ENCODE peak calls at places on chromosomes 7 and 10, in eight cellular contexts. M, J, F, A, C, Q, V and B are unnamed samples.
A peak's percentile ranks its signal among the peaks of the same experiment; 100 is the strongest.

GRCh38 chr7:91270372-91270771 is 6.1 kb downstream of the FZD1 start:
- DNase-seq in M (no peak), J (no peak), F (no peak), A (peak; percentile 24), C (no peak), Q (no peak), V (no peak), B (no peak)

GRCh38 chr7:152887191-152887590 is 127.6 kb downstream of the ACTR3B start:
- DNase-seq in M (no peak), J (no peak), F (no peak), A (no peak), C (no peak), Q (no peak), V (no peak), B (no peak)

GRCh38 chr7:37916017-37916672 is 472 bp downstream of the SFRP4 start:
- DNase-seq in M (no peak), J (no peak), F (no peak), A (peak; percentile 19), C (no peak), Q (peak; percentile 9), V (peak; percentile 41), B (peak; percentile 19)

GRCh38 chr7:28975987-28976386 is 17.9 kb upstream of the TRIL start:
- DNase-seq in M (no peak), J (no peak), F (no peak), A (no peak), C (no peak), Q (no peak), V (no peak), B (no peak)

GRCh38 chr10:100654835-100655759 is 90.3 kb upstream of the PAX2 start:
- DNase-seq in M (no peak), J (no peak), F (no peak), A (no peak), C (no peak), Q (peak; percentile 6), V (no peak), B (no peak)

GRCh38 chr7:76340617-76341131 is 18.1 kb downstream of the YWHAG start:
- DNase-seq in M (no peak), J (no peak), F (peak; percentile 92), A (no peak), C (peak; percentile 84), Q (peak; percentile 82), V (no peak), B (no peak)

GRCh38 chr10:21146446-21146789 is 249.3 kb upstream of the NEBL start:
- DNase-seq in M (no peak), J (no peak), F (no peak), A (no peak), C (no peak), Q (no peak), V (no peak), B (no peak)

GRCh38 chr10:22427890-22428571 is 82.7 kb downstream of the SPAG6 start:
- DNase-seq in M (no peak), J (no peak), F (peak; percentile 90), A (no peak), C (peak; percentile 70), Q (peak; percentile 76), V (peak; percentile 28), B (no peak)

GRCh38 chr10:32246685-32247084 is 100.3 kb downstream of the EPC1 start:
- DNase-seq in M (no peak), J (no peak), F (no peak), A (no peak), C (no peak), Q (no peak), V (no peak), B (no peak)

GRCh38 chr7:101814081-101814995 is 3.1 kb upstream of the CUX1 start:
- DNase-seq in M (peak; percentile 87), J (no peak), F (peak; percentile 44), A (peak; percentile 76), C (peak; percentile 54), Q (peak; percentile 50), V (peak; percentile 89), B (no peak)

GRCh38 chr7:18290865-18291264 is 204.7 kb upstream of the HDAC9 start:
- DNase-seq in M (no peak), J (no peak), F (no peak), A (no peak), C (peak; percentile 58), Q (peak; percentile 41), V (no peak), B (no peak)

GRCh38 chr10:132786529-132787252 is 744 bp upstream of the NKX6-2 start:
- DNase-seq in M (no peak), J (no peak), F (no peak), A (no peak), C (no peak), Q (no peak), V (no peak), B (no peak)

GRCh38 chr10:82866424-82867020 is 991.5 kb downstream of the NRG3 start:
- DNase-seq in M (no peak), J (no peak), F (peak; percentile 0), A (no peak), C (peak; percentile 76), Q (peak; percentile 78), V (no peak), B (no peak)

GRCh38 chr7:50303082-50303893 is 1.2 kb upstream of the IKZF1 start:
- DNase-seq in M (no peak), J (no peak), F (no peak), A (no peak), C (no peak), Q (no peak), V (no peak), B (no peak)
- H3K4me3 ChIP-seq in M (peak overlapping the region; percentile 53), J (peak overlapping the region; percentile 38), F (no peak overlapping the region), A (no peak overlapping the region), C (no peak overlapping the region), Q (peak overlapping the region; percentile 11), V (no peak overlapping the region), B (peak overlapping the region; percentile 23)

GRCh38 chr7:105990726-105991465 is 27.8 kb downstream of the CDHR3 start:
- DNase-seq in M (no peak), J (no peak), F (no peak), A (peak; percentile 24), C (peak; percentile 23), Q (peak; percentile 66), V (no peak), B (peak; percentile 51)

GRCh38 chr7:105992888-105993287 is 29.8 kb downstream of the CDHR3 start:
- DNase-seq in M (peak; percentile 25), J (no peak), F (no peak), A (no peak), C (no peak), Q (no peak), V (no peak), B (no peak)

GRCh38 chr7:105988277-105988676 is 25.2 kb downstream of the CDHR3 start:
- DNase-seq in M (no peak), J (no peak), F (no peak), A (peak; percentile 40), C (no peak), Q (no peak), V (no peak), B (no peak)

GRCh38 chr7:105989686-105990085 is 26.6 kb downstream of the CDHR3 start:
- DNase-seq in M (no peak), J (no peak), F (no peak), A (no peak), C (no peak), Q (no peak), V (no peak), B (no peak)

GRCh38 chr7:105990141-105990540 is 27.1 kb downstream of the CDHR3 start:
- DNase-seq in M (no peak), J (no peak), F (no peak), A (no peak), C (no peak), Q (no peak), V (no peak), B (no peak)
- TF ChIP-seq CTCF in M (no peak), J (no peak), F (no peak), A (no peak), C (no peak), Q (no peak), V (no peak), B (no peak)

DNA sequence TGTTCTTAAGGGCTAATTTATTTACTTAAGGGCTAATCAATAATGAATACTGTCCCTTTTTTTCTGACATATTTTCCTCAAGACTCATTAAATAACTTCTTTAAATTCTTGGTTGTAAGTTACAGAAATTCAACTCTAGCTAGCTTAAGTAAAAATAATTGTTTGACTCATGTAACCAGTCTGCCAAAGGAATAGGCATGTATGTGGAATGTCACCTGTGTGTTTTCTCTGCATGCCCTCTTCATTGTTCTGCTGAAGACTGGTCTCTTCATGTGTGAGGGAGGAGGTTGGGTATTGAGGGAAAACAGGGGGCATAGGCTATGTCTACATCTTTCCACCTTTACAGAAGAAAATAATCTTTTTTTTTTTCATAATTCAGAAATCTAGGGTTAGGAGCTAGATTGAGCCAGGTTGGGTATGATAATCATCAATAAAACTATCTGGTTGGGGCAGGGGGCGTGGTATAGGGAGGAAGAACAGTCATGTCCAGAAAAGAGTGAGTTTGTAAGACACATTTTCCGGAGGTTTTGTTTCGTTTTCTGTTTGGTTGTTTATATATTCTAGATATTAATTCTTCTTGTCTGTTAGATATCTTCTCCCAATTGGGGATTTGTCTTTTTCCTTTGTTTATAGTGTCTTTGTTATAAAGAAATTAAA is 37.9 kb downstream of the EXOC4 start:
- DNase-seq in M (no peak), J (no peak), F (peak; percentile 19), A (no peak), C (no peak), Q (no peak), V (no peak), B (no peak)
- H3K4me3 ChIP-seq in M (no peak overlapping the region), J (no peak overlapping the region), F (no peak overlapping the region), A (no peak overlapping the region), C (no peak overlapping the region), Q (no peak overlapping the region), V (no peak overlapping the region), B (no peak overlapping the region)

GRCh38 chr10:122530177-122530576 is 30.4 kb upstream of the DMBT1 start:
- DNase-seq in M (no peak), J (no peak), F (no peak), A (no peak), C (peak; percentile 55), Q (peak; percentile 58), V (no peak), B (no peak)

GRCh38 chr10:122524811-122525210 is 35.7 kb upstream of the DMBT1 start:
- DNase-seq in M (no peak), J (no peak), F (no peak), A (no peak), C (no peak), Q (no peak), V (no peak), B (no peak)

GRCh38 chr10:122521011-122521410 is 39.5 kb upstream of the DMBT1 start:
- DNase-seq in M (no peak), J (no peak), F (no peak), A (no peak), C (peak; percentile 36), Q (peak; percentile 21), V (no peak), B (no peak)

GRCh38 chr10:122526892-122527291 is 33.7 kb upstream of the DMBT1 start:
- DNase-seq in M (no peak), J (no peak), F (no peak), A (no peak), C (no peak), Q (no peak), V (peak; percentile 41), B (no peak)

DNA sequence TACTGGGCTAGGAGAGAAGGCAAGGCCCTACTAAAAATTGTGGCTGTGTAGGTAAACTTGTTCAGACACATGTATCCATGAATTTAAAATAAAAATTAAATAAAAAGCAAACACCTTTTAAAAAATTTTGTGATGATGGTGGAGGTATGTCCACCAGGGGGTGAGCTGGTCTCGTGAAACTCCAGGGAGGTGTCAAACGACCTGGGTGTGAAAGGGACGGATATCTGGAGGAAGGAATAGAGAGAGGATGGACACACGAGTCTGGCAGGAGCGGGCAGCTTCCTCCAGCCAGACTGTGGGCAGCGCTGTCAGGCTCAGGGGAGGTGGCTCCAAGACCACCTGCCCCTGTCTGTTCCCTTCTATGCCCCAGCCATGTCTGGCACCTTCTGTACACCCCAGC is 34.8 kb upstream of the DMBT1 start:
- DNase-seq in M (no peak), J (no peak), F (no peak), A (peak; percentile 23), C (no peak), Q (peak; percentile 26), V (peak; percentile 52), B (no peak)
- TF ChIP-seq CTCF in M (peak; percentile 40), J (no peak), F (peak; percentile 12), A (peak; percentile 36), C (peak; percentile 6), Q (peak; percentile 27), V (peak; percentile 47), B (peak; percentile 6)